ENCODE peak calls at places on chromosomes 16 and 17, in seven cellular contexts. K, V, Q, A, I, M and H are unnamed samples.
A peak's percentile ranks its signal among the peaks of the same experiment; 100 is the strongest.

GRCh38 chr17:57811633-57812280 is 38.1 kb downstream of the MRPS23 start:
- DNase-seq in M (no peak), Q (no peak), A (no peak), K (no peak), I (no peak), V (no peak), H (no peak)

GRCh38 chr16:89548344-89549006 is 12.0 kb upstream of the RPL13 start:
- DNase-seq in Q (no peak), I (no peak), M (no peak), K (no peak), A (no peak), V (no peak), H (no peak)

GRCh38 chr17:69913241-69914015 is 161.6 kb upstream of the KCNJ16 start:
- DNase-seq in K (no peak), M (no peak), Q (no peak), V (no peak), I (no peak), A (peak; percentile 58), H (no peak)

GRCh38 chr17:62321451-62321850 is 58.9 kb upstream of the EFCAB3 start:
- DNase-seq in V (no peak), I (no peak), M (no peak), K (no peak), Q (no peak), A (peak; percentile 1), H (no peak)

GRCh38 chr17:80924807-80925610 is 66.6 kb upstream of the CHMP6 start:
- DNase-seq in V (no peak), Q (no peak), A (no peak), I (peak; percentile 51), K (no peak), M (no peak), H (no peak)

GRCh38 chr16:3681206-3681605 is 26.7 kb downstream of the DNASE1 start:
- DNase-seq in A (no peak), M (peak; percentile 84), I (no peak), Q (no peak), V (no peak), K (no peak), H (no peak)

GRCh38 chr17:45834471-45835396 is 9.9 kb upstream of the SPPL2C start:
- DNase-seq in M (no peak), A (no peak), Q (peak; percentile 51), V (no peak), K (no peak), I (no peak), H (no peak)

GRCh38 chr17:49388692-49389513 is 25.8 kb downstream of the PHB1 start:
- DNase-seq in M (no peak), Q (no peak), V (peak; percentile 49), K (no peak), I (no peak), A (no peak), H (no peak)

GRCh38 chr17:69402052-69402451 is 12.4 kb upstream of the MAP2K6 start:
- DNase-seq in Q (peak; percentile 61), V (no peak), M (no peak), I (no peak), K (no peak), A (no peak), H (no peak)

GRCh38 chr16:14071576-14072271 is 605 bp downstream of the MRTFB start:
- DNase-seq in V (peak; percentile 45), M (no peak), A (no peak), I (no peak), K (no peak), Q (no peak), H (no peak)

GRCh38 chr16:54143934-54144333 is 142.7 kb downstream of the IRX3 start:
- DNase-seq in Q (no peak), K (no peak), M (no peak), I (no peak), V (no peak), A (no peak), H (no peak)

GRCh38 chr16:66619534-66620418 is 15.3 kb downstream of the CMTM3 start:
- DNase-seq in K (no peak), Q (no peak), A (peak; percentile 20), M (no peak), V (peak; percentile 39), I (peak; percentile 3), H (no peak)

GRCh38 chr17:7466644-7467341 is 12.6 kb downstream of the ZBTB4 start:
- DNase-seq in V (no peak), K (peak; percentile 85), Q (no peak), M (peak; percentile 69), A (peak; percentile 71), I (peak; percentile 79), H (no peak)

GRCh38 chr16:89100601-89101302 is 7.1 kb downstream of the ACSF3 start:
- DNase-seq in K (no peak), V (no peak), Q (no peak), I (no peak), M (no peak), A (no peak), H (no peak)

GRCh38 chr17:15649861-15650391 is 30.4 kb upstream of the FBXW10B start:
- DNase-seq in K (peak; percentile 78), A (peak; percentile 62), I (peak; percentile 73), V (no peak), Q (peak; percentile 55), M (peak; percentile 48), H (no peak)
- H3K4me3 ChIP-seq in K (peak overlapping the region; percentile 71), A (peak overlapping the region; percentile 97), I (peak overlapping the region; percentile 54), V (no peak overlapping the region), Q (peak overlapping the region; percentile 66), M (no peak overlapping the region), H (no peak overlapping the region)

DNA sequence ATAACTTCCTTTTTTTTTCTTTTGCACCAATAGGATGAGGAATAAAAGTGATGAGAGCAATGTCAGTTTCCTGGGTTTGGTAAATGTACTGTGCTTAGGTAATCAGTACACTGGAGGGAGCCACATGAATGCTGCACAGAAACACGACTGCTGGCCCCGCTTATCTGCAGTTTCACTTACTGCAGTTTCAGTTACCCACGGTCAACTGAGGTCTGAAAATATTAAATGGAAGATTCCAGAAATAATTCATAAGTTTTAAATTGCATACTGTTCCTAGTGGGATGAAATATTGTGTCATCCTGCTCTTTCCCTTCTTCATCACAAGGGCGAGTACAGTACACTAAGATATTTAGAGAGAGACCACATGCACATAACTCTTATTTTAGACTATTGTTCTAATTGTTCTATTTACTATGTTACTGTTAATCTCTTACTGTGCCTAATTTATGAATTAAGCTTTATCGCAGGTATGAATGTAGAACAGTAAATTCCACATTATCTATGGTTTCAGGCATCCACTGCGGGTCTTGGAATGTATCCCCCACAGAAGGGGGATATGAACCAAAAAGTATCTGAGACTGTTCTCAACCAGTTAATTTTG is 6.4 kb upstream of the LGALS3BP start:
- DNase-seq in Q (peak; percentile 41), V (peak; percentile 47), M (peak; percentile 76), A (peak; percentile 70), K (no peak), I (no peak), H (no peak)
- TF ChIP-seq CTCF in Q (no peak), V (peak; percentile 64), M (peak; percentile 22), A (peak; percentile 55), K (no peak), I (peak; percentile 20), H (peak; percentile 19)

GRCh38 chr17:63523256-63523869 is at the start of gene KCNH6:
- DNase-seq in A (no peak), V (no peak), M (no peak), I (no peak), Q (no peak), K (no peak), H (no peak)
- H3K4me3 ChIP-seq in A (peak within 1 kb of the TSS; percentile 42), V (no peak within 1 kb of the TSS), M (no peak within 1 kb of the TSS), I (no peak within 1 kb of the TSS), Q (peak within 1 kb of the TSS; percentile 30), K (peak within 1 kb of the TSS; percentile 34), H (no peak within 1 kb of the TSS)

GRCh38 chr16:537415-538335 is 10.2 kb downstream of the CAPN15 start:
- DNase-seq in M (no peak), K (no peak), A (no peak), I (no peak), Q (no peak), V (no peak), H (no peak)
- TF ChIP-seq CTCF in M (no peak), K (no peak), A (peak; percentile 3), I (no peak), Q (peak; percentile 10), V (no peak), H (peak; percentile 5)